ENCODE peak calls at places on chromosomes 5 and 9, in seven cellular contexts. R is A549, B is endothelial cell of umbilical vein, Z is uterus, W is right lobe of liver, U is coronary artery, F is colonic mucosa. C is an unnamed sample.

GRCh38 chr9:121269030-121269887 is 1.3 kb downstream of the GSN start:
- DNase-seq in F (peak), Z (peak), U (peak), W (no peak), R (no peak), B (peak), C (peak)

GRCh38 chr9:123687246-123687721 is 242.6 kb downstream of the DENND1A start:
- DNase-seq in B (peak), W (no peak), Z (no peak), U (no peak), F (no peak), R (no peak), C (no peak)

GRCh38 chr5:113070901-113071300 is 94.3 kb downstream of the DCP2 start:
- DNase-seq in Z (no peak), B (no peak), U (peak), W (no peak), R (no peak), F (no peak), C (no peak)

GRCh38 chr9:28444637-28445036 is 871.4 kb upstream of the C9orf72 start:
- DNase-seq in R (no peak), F (no peak), W (no peak), Z (no peak), U (no peak), B (no peak), C (peak)

GRCh38 chr5:181042036-181042435 is 2.0 kb downstream of the BTNL9 start:
- DNase-seq in R (no peak), Z (no peak), U (no peak), W (no peak), F (no peak), B (no peak), C (no peak)

GRCh38 chr9:118529624-118530214 is 825.5 kb downstream of the TLR4 start:
- DNase-seq in W (no peak), F (no peak), B (no peak), U (no peak), R (no peak), Z (no peak), C (no peak)

GRCh38 chr9:87128844-87129493 is 181.7 kb upstream of the GAS1 start:
- DNase-seq in F (no peak), B (no peak), R (no peak), Z (no peak), U (no peak), W (no peak), C (no peak)

GRCh38 chr5:40518511-40518917 is 161.2 kb upstream of the PTGER4 start:
- DNase-seq in U (no peak), R (peak), B (no peak), Z (no peak), F (no peak), W (no peak), C (no peak)

GRCh38 chr5:141172381-141173204 is at the start of gene PCDHB7:
- DNase-seq in F (no peak), B (peak), W (no peak), Z (peak), R (peak), U (no peak), C (peak)

GRCh38 chr9:3936520-3937235 is 363.2 kb downstream of the GLIS3 start:
- DNase-seq in W (no peak), B (peak), R (no peak), Z (no peak), U (no peak), F (no peak), C (peak)

GRCh38 chr9:134641173-134641985 is at the start of gene COL5A1:
- DNase-seq in W (peak), Z (peak), F (peak), R (peak), B (peak), U (peak), C (peak)

GRCh38 chr9:68577778-68578591 is 37.3 kb upstream of the TMEM252 start:
- DNase-seq in W (no peak), F (no peak), U (no peak), B (no peak), Z (no peak), R (no peak), C (no peak)

GRCh38 chr9:38085308-38085707 is 16.3 kb upstream of the SHB start:
- DNase-seq in R (no peak), Z (no peak), W (no peak), U (peak), F (no peak), B (no peak), C (no peak)

GRCh38 chr9:135974220-135974573 is 13.0 kb upstream of the UBAC1 start:
- DNase-seq in F (no peak), W (no peak), B (no peak), U (no peak), R (no peak), Z (no peak), C (no peak)

GRCh38 chr9:135975834-135976233 is 14.7 kb upstream of the UBAC1 start:
- DNase-seq in B (no peak), W (no peak), F (no peak), Z (no peak), U (no peak), R (peak), C (no peak)

GRCh38 chr9:135971892-135972291 is 10.7 kb upstream of the UBAC1 start:
- DNase-seq in U (no peak), R (peak), Z (no peak), B (no peak), W (peak), F (peak), C (no peak)

GRCh38 chr9:135971106-135971766 is 10.1 kb upstream of the UBAC1 start:
- DNase-seq in B (no peak), W (no peak), Z (no peak), R (no peak), F (no peak), U (no peak), C (no peak)

GRCh38 chr9:135973276-135974219 is 12.4 kb upstream of the UBAC1 start:
- DNase-seq in F (no peak), U (no peak), W (no peak), B (no peak), Z (no peak), R (no peak), C (peak)
- H3K27ac ChIP-seq in F (no peak), U (no peak), W (no peak), B (no peak), Z (no peak), R (no peak), C (no peak)

GRCh38 chr5:116834796-116835515 is 260.3 kb upstream of the SEMA6A start:
- DNase-seq in B (no peak), Z (no peak), U (no peak), R (no peak), W (no peak), F (no peak), C (no peak)

GRCh38 chr5:116841734-116842133 is 267.1 kb upstream of the SEMA6A start:
- DNase-seq in F (no peak), B (no peak), U (no peak), Z (no peak), R (no peak), W (no peak), C (no peak)

GRCh38 chr5:116842514-116842924 is 267.9 kb upstream of the SEMA6A start:
- DNase-seq in F (no peak), R (no peak), W (no peak), Z (no peak), B (no peak), U (no peak), C (no peak)

GRCh38 chr5:116844015-116844414 is 269.4 kb upstream of the SEMA6A start:
- DNase-seq in W (no peak), F (no peak), R (no peak), U (no peak), B (no peak), Z (no peak), C (no peak)

GRCh38 chr5:116837876-116838568 is 263.4 kb upstream of the SEMA6A start:
- DNase-seq in F (no peak), U (no peak), W (no peak), B (no peak), R (no peak), Z (no peak), C (no peak)
- H3K27ac ChIP-seq in F (no peak), U (no peak), W (no peak), B (no peak), R (no peak), Z (no peak), C (no peak)

DNA sequence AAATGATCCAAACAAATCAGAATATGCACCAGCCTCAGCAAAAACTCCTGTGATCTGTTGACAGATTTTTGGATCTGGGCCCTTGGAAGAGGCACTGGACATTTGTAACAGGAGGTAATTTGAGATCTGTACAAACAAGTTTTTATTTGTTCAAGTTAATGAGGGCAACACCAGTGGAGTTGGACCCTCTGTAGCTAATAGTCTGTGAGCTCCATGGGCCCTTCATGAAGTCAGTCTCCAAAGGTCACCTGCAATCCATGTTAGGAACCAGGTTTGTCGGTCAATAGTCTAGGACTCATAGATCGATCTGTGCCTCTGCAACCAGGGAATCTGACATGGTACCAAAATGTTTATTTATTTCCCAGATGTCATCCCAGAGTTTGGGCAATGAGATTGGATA is 40.9 kb downstream of the PAM start:
- DNase-seq in U (no peak), B (no peak), W (peak), R (no peak), F (no peak), Z (no peak), C (no peak)
- H3K27ac ChIP-seq in U (no peak), B (no peak), W (peak), R (no peak), F (no peak), Z (no peak), C (no peak)

DNA sequence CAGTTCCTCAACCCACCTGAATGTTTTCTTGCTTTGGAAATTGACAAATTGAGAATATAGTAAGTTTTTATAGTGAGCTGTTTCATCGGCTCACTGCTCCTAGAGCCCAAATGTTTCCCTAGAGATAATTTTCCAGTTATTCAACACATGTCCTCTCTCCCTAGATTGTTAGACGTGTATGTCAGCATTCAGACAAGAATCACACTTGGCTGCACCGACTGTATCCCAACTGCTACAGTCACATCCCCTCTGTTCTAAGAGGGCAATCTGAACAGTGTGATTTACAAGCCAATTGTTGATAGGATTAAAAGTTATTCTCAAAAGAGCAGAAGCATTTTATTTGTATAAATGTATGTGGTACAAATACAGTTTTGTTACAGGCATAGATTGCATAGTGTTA is 93.9 kb downstream of the MAMDC2 start:
- DNase-seq in B (no peak), R (no peak), W (no peak), F (no peak), U (no peak), Z (no peak), C (no peak)
- H3K27ac ChIP-seq in B (no peak), R (no peak), W (no peak), F (no peak), U (no peak), Z (no peak), C (no peak)

DNA sequence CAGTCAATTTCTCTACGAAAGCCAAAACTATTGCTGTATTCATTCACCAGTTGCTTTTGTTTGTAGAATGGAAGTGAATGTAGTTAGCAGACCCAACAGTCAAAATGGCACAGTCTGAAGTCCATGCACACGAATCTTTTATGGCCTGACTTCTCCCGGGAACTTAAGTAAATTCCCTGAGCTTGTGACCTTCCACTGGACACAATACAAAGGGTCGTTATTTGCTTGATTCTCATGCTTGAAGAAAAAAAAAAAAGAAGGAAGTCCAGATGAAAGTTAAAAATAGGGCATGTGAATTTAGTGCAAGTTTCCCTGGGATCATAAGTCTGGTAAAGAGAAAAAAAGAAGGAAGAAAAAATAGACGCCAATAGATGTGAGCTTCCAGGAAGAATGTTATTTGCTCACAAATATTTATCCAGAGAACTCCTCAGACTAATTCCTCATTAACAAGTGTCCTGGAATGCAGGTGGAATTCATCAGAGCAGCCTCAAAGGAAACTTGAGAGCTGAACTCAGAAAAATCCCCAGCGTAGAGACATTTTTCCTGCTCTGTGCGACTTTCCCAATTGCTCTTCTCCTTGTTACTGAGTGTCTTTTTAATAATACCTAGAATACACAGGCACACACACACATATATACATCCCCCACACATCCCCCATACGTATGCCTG is 616.4 kb downstream of the EBF1 start:
- DNase-seq in W (no peak), F (no peak), B (no peak), R (no peak), Z (no peak), U (no peak), C (no peak)
- H3K27ac ChIP-seq in W (no peak), F (no peak), B (no peak), R (no peak), Z (peak), U (no peak), C (no peak)

DNA sequence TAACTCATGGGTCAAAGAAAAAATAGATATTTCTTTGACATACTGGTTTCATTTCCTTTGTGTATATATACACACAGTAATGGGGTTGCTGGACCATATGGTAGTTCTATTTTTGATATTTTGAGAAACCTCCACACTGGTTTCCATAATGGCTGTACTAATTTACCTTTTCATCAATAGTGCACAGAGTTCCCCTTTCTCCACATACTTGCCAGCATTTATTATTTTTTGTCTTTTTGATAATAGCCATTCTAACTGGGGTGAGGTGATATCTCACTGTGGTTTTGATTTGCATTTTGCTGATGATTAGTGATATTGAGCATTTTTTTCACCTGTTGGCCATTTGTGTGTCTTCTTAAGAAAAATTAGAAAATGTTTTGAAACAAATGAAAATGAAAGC is 78.4 kb upstream of the CKMT2 start:
- DNase-seq in R (no peak), B (no peak), F (no peak), W (no peak), Z (no peak), U (no peak), C (no peak)
- H3K27ac ChIP-seq in R (no peak), B (no peak), F (no peak), W (no peak), Z (no peak), U (no peak), C (no peak)

GRCh38 chr9:21974542-21975409 is 19.4 kb downstream of the CDKN2A start:
- DNase-seq in Z (no peak), B (peak), U (no peak), W (no peak), R (no peak), F (no peak), C (peak)
- H3K27ac ChIP-seq in Z (no peak), B (no peak), U (no peak), W (no peak), R (no peak), F (no peak), C (no peak)